ENCODE peak calls at places on chromosomes 12 and 14, in nine cellular contexts. One of them, this sample, is unnamed.

GRCh38 chr12:112939761-112940357 is 1.6 kb downstream of the OAS3 start:
- DNase-seq in naive B cell: peak
- DNase-seq in non-pigmented ciliary epithelial cell: no peak
- DNase-seq in mesothelial cell of epicardium: no peak
- DNase-seq in myocyte: no peak
- DNase-seq in GM23248: no peak
- DNase-seq in stimulated activated CD4-positive, alpha-beta T cell treated with anti-CD3 and anti-CD28 coated beads, Interleukin-15, amount 100 ng/mL, for 1 hour: no peak
- DNase-seq in NCI-H1092: no peak
- DNase-seq in ureter: no peak
- DNase-seq in this sample: no peak

GRCh38 chr14:72024043-72024407 is 91.8 kb downstream of the RGS6 start:
- DNase-seq in naive B cell: no peak
- DNase-seq in non-pigmented ciliary epithelial cell: peak
- DNase-seq in mesothelial cell of epicardium: no peak
- DNase-seq in myocyte: peak
- DNase-seq in GM23248: peak
- DNase-seq in stimulated activated CD4-positive, alpha-beta T cell treated with anti-CD3 and anti-CD28 coated beads, Interleukin-15, amount 100 ng/mL, for 1 hour: no peak
- DNase-seq in NCI-H1092: no peak
- DNase-seq in ureter: no peak
- DNase-seq in this sample: peak

GRCh38 chr12:84355561-84355960 is 557.0 kb downstream of the SLC6A15 start:
- DNase-seq in naive B cell: no peak
- DNase-seq in non-pigmented ciliary epithelial cell: no peak
- DNase-seq in mesothelial cell of epicardium: no peak
- DNase-seq in myocyte: no peak
- DNase-seq in GM23248: no peak
- DNase-seq in stimulated activated CD4-positive, alpha-beta T cell treated with anti-CD3 and anti-CD28 coated beads, Interleukin-15, amount 100 ng/mL, for 1 hour: no peak
- DNase-seq in NCI-H1092: no peak
- DNase-seq in ureter: no peak
- DNase-seq in this sample: no peak

GRCh38 chr14:55730602-55731001 is 150.6 kb downstream of the KTN1 start:
- DNase-seq in naive B cell: no peak
- DNase-seq in non-pigmented ciliary epithelial cell: no peak
- DNase-seq in mesothelial cell of epicardium: no peak
- DNase-seq in myocyte: no peak
- DNase-seq in GM23248: no peak
- DNase-seq in stimulated activated CD4-positive, alpha-beta T cell treated with anti-CD3 and anti-CD28 coated beads, Interleukin-15, amount 100 ng/mL, for 1 hour: no peak
- DNase-seq in NCI-H1092: no peak
- DNase-seq in ureter: no peak
- DNase-seq in this sample: no peak

GRCh38 chr12:124359671-124360581 is 65.0 kb downstream of the RFLNA start:
- DNase-seq in naive B cell: no peak
- DNase-seq in non-pigmented ciliary epithelial cell: no peak
- DNase-seq in mesothelial cell of epicardium: peak
- DNase-seq in myocyte: peak
- DNase-seq in GM23248: no peak
- DNase-seq in stimulated activated CD4-positive, alpha-beta T cell treated with anti-CD3 and anti-CD28 coated beads, Interleukin-15, amount 100 ng/mL, for 1 hour: no peak
- DNase-seq in NCI-H1092: peak
- DNase-seq in ureter: peak
- DNase-seq in this sample: no peak

GRCh38 chr12:119366007-119366406 is 31.5 kb downstream of the CCDC60 start:
- DNase-seq in naive B cell: no peak
- DNase-seq in non-pigmented ciliary epithelial cell: no peak
- DNase-seq in mesothelial cell of epicardium: no peak
- DNase-seq in myocyte: no peak
- DNase-seq in GM23248: no peak
- DNase-seq in stimulated activated CD4-positive, alpha-beta T cell treated with anti-CD3 and anti-CD28 coated beads, Interleukin-15, amount 100 ng/mL, for 1 hour: no peak
- DNase-seq in NCI-H1092: no peak
- DNase-seq in ureter: no peak
- DNase-seq in this sample: no peak

GRCh38 chr12:85633491-85633890 is 202.7 kb downstream of the RASSF9 start:
- DNase-seq in naive B cell: no peak
- DNase-seq in non-pigmented ciliary epithelial cell: no peak
- DNase-seq in mesothelial cell of epicardium: no peak
- DNase-seq in myocyte: no peak
- DNase-seq in GM23248: no peak
- DNase-seq in stimulated activated CD4-positive, alpha-beta T cell treated with anti-CD3 and anti-CD28 coated beads, Interleukin-15, amount 100 ng/mL, for 1 hour: no peak
- DNase-seq in NCI-H1092: no peak
- DNase-seq in ureter: no peak
- DNase-seq in this sample: no peak

GRCh38 chr14:39454906-39455539 is 22.8 kb upstream of the FBXO33 start:
- DNase-seq in naive B cell: no peak
- DNase-seq in non-pigmented ciliary epithelial cell: no peak
- DNase-seq in mesothelial cell of epicardium: no peak
- DNase-seq in myocyte: peak
- DNase-seq in GM23248: no peak
- DNase-seq in stimulated activated CD4-positive, alpha-beta T cell treated with anti-CD3 and anti-CD28 coated beads, Interleukin-15, amount 100 ng/mL, for 1 hour: no peak
- DNase-seq in NCI-H1092: no peak
- DNase-seq in ureter: no peak
- DNase-seq in this sample: no peak

GRCh38 chr12:27193854-27194544 is 50.1 kb upstream of the STK38L start:
- DNase-seq in naive B cell: no peak
- DNase-seq in non-pigmented ciliary epithelial cell: no peak
- DNase-seq in mesothelial cell of epicardium: no peak
- DNase-seq in myocyte: peak
- DNase-seq in GM23248: peak
- DNase-seq in stimulated activated CD4-positive, alpha-beta T cell treated with anti-CD3 and anti-CD28 coated beads, Interleukin-15, amount 100 ng/mL, for 1 hour: no peak
- DNase-seq in NCI-H1092: no peak
- DNase-seq in ureter: peak
- DNase-seq in this sample: no peak

GRCh38 chr14:61631044-61631692 is 64.1 kb upstream of the HIF1A start:
- DNase-seq in naive B cell: no peak
- DNase-seq in non-pigmented ciliary epithelial cell: no peak
- DNase-seq in mesothelial cell of epicardium: no peak
- DNase-seq in myocyte: no peak
- DNase-seq in GM23248: no peak
- DNase-seq in stimulated activated CD4-positive, alpha-beta T cell treated with anti-CD3 and anti-CD28 coated beads, Interleukin-15, amount 100 ng/mL, for 1 hour: no peak
- DNase-seq in NCI-H1092: no peak
- DNase-seq in ureter: no peak
- DNase-seq in this sample: no peak

GRCh38 chr12:95203477-95203843 is 13.8 kb downstream of the FGD6 start:
- DNase-seq in naive B cell: no peak
- DNase-seq in non-pigmented ciliary epithelial cell: no peak
- DNase-seq in mesothelial cell of epicardium: no peak
- DNase-seq in myocyte: no peak
- DNase-seq in GM23248: peak
- DNase-seq in stimulated activated CD4-positive, alpha-beta T cell treated with anti-CD3 and anti-CD28 coated beads, Interleukin-15, amount 100 ng/mL, for 1 hour: no peak
- DNase-seq in NCI-H1092: no peak
- DNase-seq in ureter: no peak
- DNase-seq in this sample: no peak

GRCh38 chr12:79546461-79547043 is 144.2 kb downstream of the PAWR start:
- DNase-seq in naive B cell: no peak
- DNase-seq in non-pigmented ciliary epithelial cell: no peak
- DNase-seq in mesothelial cell of epicardium: no peak
- DNase-seq in myocyte: no peak
- DNase-seq in GM23248: peak
- DNase-seq in stimulated activated CD4-positive, alpha-beta T cell treated with anti-CD3 and anti-CD28 coated beads, Interleukin-15, amount 100 ng/mL, for 1 hour: no peak
- DNase-seq in NCI-H1092: no peak
- DNase-seq in ureter: no peak
- DNase-seq in this sample: no peak

GRCh38 chr12:93777249-93777648 is 100.1 kb downstream of the CRADD start:
- DNase-seq in naive B cell: no peak
- DNase-seq in non-pigmented ciliary epithelial cell: no peak
- DNase-seq in mesothelial cell of epicardium: no peak
- DNase-seq in myocyte: peak
- DNase-seq in GM23248: peak
- DNase-seq in stimulated activated CD4-positive, alpha-beta T cell treated with anti-CD3 and anti-CD28 coated beads, Interleukin-15, amount 100 ng/mL, for 1 hour: no peak
- DNase-seq in NCI-H1092: no peak
- DNase-seq in ureter: no peak
- DNase-seq in this sample: no peak

This sample was measured in H9.